ENCODE peak calls at places on chromosomes 7 and 10, in four cellular contexts. One of them, this sample, is unnamed. For H3K27me3, the result is how much of the 10 kb centered on the place peaks cover.

GRCh38 chr7:108499575-108499974 is 26.4 kb downstream of the PNPLA8 start:
- DNase-seq in prostate gland: no peak
- DNase-seq in HCT116: no peak
- DNase-seq in left lung: no peak
- DNase-seq in this sample: no peak

GRCh38 chr7:95725170-95725569 is 47.2 kb upstream of the DYNC1I1 start:
- DNase-seq in HCT116: no peak
- DNase-seq in prostate gland: no peak
- DNase-seq in left lung: no peak
- DNase-seq in this sample: no peak

GRCh38 chr10:70121281-70121949 is 11.2 kb downstream of the AIFM2 start:
- DNase-seq in HCT116: no peak
- DNase-seq in left lung: no peak
- DNase-seq in prostate gland: no peak
- DNase-seq in this sample: no peak

GRCh38 chr7:86598311-86598710 is 45.4 kb upstream of the GRM3 start:
- DNase-seq in prostate gland: no peak
- DNase-seq in HCT116: no peak
- DNase-seq in left lung: peak
- DNase-seq in this sample: no peak

GRCh38 chr7:16684935-16685334 is 39.0 kb downstream of the BZW2 start:
- DNase-seq in left lung: no peak
- DNase-seq in prostate gland: no peak
- DNase-seq in HCT116: no peak
- DNase-seq in this sample: no peak

GRCh38 chr10:804787-805634 is 115.5 kb upstream of the DIP2C start:
- DNase-seq in left lung: peak
- DNase-seq in prostate gland: no peak
- DNase-seq in HCT116: no peak
- DNase-seq in this sample: no peak

GRCh38 chr7:100516135-100516812 is 22.7 kb upstream of the AGFG2 start:
- DNase-seq in HCT116: no peak
- DNase-seq in left lung: no peak
- DNase-seq in prostate gland: no peak
- DNase-seq in this sample: no peak

GRCh38 chr7:138738114-138738513 is 37.0 kb upstream of the SVOPL start:
- DNase-seq in HCT116: no peak
- DNase-seq in left lung: no peak
- DNase-seq in prostate gland: no peak
- DNase-seq in this sample: no peak

GRCh38 chr7:137882261-137882668 is 35.5 kb upstream of the DGKI start:
- DNase-seq in prostate gland: no peak
- DNase-seq in HCT116: peak
- DNase-seq in left lung: no peak
- DNase-seq in this sample: peak

GRCh38 chr10:114257488-114257887 is 18.4 kb downstream of the VWA2 start:
- DNase-seq in prostate gland: no peak
- DNase-seq in left lung: no peak
- DNase-seq in HCT116: no peak
- DNase-seq in this sample: no peak

GRCh38 chr7:48376263-48376662 is 205.0 kb downstream of the ABCA13 start:
- DNase-seq in prostate gland: no peak
- DNase-seq in HCT116: no peak
- DNase-seq in left lung: no peak
- DNase-seq in this sample: no peak

GRCh38 chr10:66680886-66681285 is 244.9 kb upstream of the LRRTM3 start:
- DNase-seq in left lung: no peak
- DNase-seq in prostate gland: no peak
- DNase-seq in HCT116: no peak
- DNase-seq in this sample: no peak

GRCh38 chr10:125521721-125522680 is 161.0 kb downstream of the TEX36 start:
- DNase-seq in prostate gland: no peak
- DNase-seq in left lung: no peak
- DNase-seq in HCT116: peak
- DNase-seq in this sample: no peak

GRCh38 chr7:70615066-70615465 is 516.9 kb upstream of the GALNT17 start:
- DNase-seq in HCT116: no peak
- DNase-seq in left lung: no peak
- DNase-seq in prostate gland: no peak
- DNase-seq in this sample: no peak

GRCh38 chr7:48154792-48155413 is 16.4 kb upstream of the ABCA13 start:
- DNase-seq in prostate gland: no peak
- DNase-seq in HCT116: peak
- DNase-seq in left lung: no peak
- DNase-seq in this sample: no peak

GRCh38 chr10:79387974-79388850 is 40.9 kb downstream of the PPIF start:
- DNase-seq in left lung: peak
- DNase-seq in HCT116: no peak
- DNase-seq in prostate gland: peak
- DNase-seq in this sample: no peak

GRCh38 chr10:60778978-60779668 is 845 bp downstream of the CDK1 start:
- DNase-seq in left lung: no peak
- DNase-seq in HCT116: no peak
- DNase-seq in prostate gland: no peak
- DNase-seq in this sample: no peak

GRCh38 chr7:47735431-47736345 is 153.8 kb upstream of the TNS3 start:
- DNase-seq in HCT116: no peak
- DNase-seq in left lung: no peak
- DNase-seq in prostate gland: no peak
- DNase-seq in this sample: no peak

GRCh38 chr10:73591935-73592699 is 975 bp upstream of the USP54 start:
- DNase-seq in prostate gland: peak
- DNase-seq in HCT116: peak
- DNase-seq in left lung: no peak
- DNase-seq in this sample: no peak

GRCh38 chr7:104923010-104923421 is 91.0 kb upstream of the KMT2E start:
- DNase-seq in HCT116: peak
- DNase-seq in left lung: no peak
- DNase-seq in prostate gland: peak
- DNase-seq in this sample: peak

GRCh38 chr7:83162402-83163256 is at the start of gene PCLO:
- DNase-seq in prostate gland: peak
- DNase-seq in HCT116: peak
- DNase-seq in left lung: peak
- DNase-seq in this sample: peak

GRCh38 chr7:150940446-150941102 is 37.5 kb downstream of the KCNH2 start:
- DNase-seq in left lung: no peak
- DNase-seq in HCT116: no peak
- DNase-seq in prostate gland: no peak
- DNase-seq in this sample: no peak

GRCh38 chr7:45457591-45457990 is 116.6 kb upstream of the ADCY1 start:
- DNase-seq in HCT116: no peak
- DNase-seq in left lung: no peak
- DNase-seq in prostate gland: no peak
- DNase-seq in this sample: no peak

GRCh38 chr7:20735346-20736065 is 51.2 kb downstream of the SP8 start:
- DNase-seq in prostate gland: peak
- DNase-seq in HCT116: no peak
- DNase-seq in left lung: no peak
- DNase-seq in this sample: no peak

GRCh38 chr10:101071266-101071884 is 9.6 kb downstream of the KAZALD1 start:
- DNase-seq in left lung: no peak
- DNase-seq in prostate gland: no peak
- DNase-seq in HCT116: no peak
- DNase-seq in this sample: peak

GRCh38 chr7:153504288-153505075 is 547.7 kb upstream of the DPP6 start:
- DNase-seq in left lung: peak
- DNase-seq in prostate gland: no peak
- DNase-seq in HCT116: no peak
- DNase-seq in this sample: no peak

GRCh38 chr7:152747224-152747623 is 12.3 kb upstream of the ACTR3B start:
- DNase-seq in left lung: no peak
- DNase-seq in HCT116: no peak
- DNase-seq in prostate gland: no peak
- DNase-seq in this sample: no peak

GRCh38 chr7:53326634-53327033 is 291.2 kb downstream of the POM121L12 start:
- DNase-seq in HCT116: no peak
- DNase-seq in prostate gland: no peak
- DNase-seq in left lung: no peak
- DNase-seq in this sample: no peak

GRCh38 chr7:41466760-41467384 is 236.0 kb downstream of the INHBA start:
- DNase-seq in HCT116: no peak
- DNase-seq in prostate gland: no peak
- DNase-seq in left lung: no peak
- DNase-seq in this sample: no peak

GRCh38 chr7:116438274-116438673 is 61.3 kb upstream of the CAV2 start:
- DNase-seq in HCT116: no peak
- DNase-seq in left lung: no peak
- DNase-seq in prostate gland: no peak
- DNase-seq in this sample: no peak

GRCh38 chr7:98755138-98755898 is 114.5 kb downstream of the TMEM130 start:
- DNase-seq in left lung: peak
- DNase-seq in HCT116: no peak
- DNase-seq in prostate gland: no peak
- DNase-seq in this sample: peak

GRCh38 chr10:103858360-103858759 is 3.0 kb upstream of the SH3PXD2A start:
- DNase-seq in prostate gland: no peak
- DNase-seq in HCT116: no peak
- DNase-seq in left lung: no peak
- DNase-seq in this sample: no peak

GRCh38 chr10:103855852-103856496 is 598 bp upstream of the SH3PXD2A start:
- DNase-seq in HCT116: no peak
- DNase-seq in left lung: no peak
- DNase-seq in prostate gland: no peak
- DNase-seq in this sample: no peak

GRCh38 chr10:103855424-103855823 is at the start of gene SH3PXD2A:
- DNase-seq in left lung: no peak
- DNase-seq in prostate gland: peak
- DNase-seq in HCT116: no peak
- DNase-seq in this sample: peak

GRCh38 chr10:103854687-103855423 is 521 bp downstream of the SH3PXD2A start:
- DNase-seq in left lung: no peak
- DNase-seq in HCT116: no peak
- DNase-seq in prostate gland: no peak
- DNase-seq in this sample: peak

DNA sequence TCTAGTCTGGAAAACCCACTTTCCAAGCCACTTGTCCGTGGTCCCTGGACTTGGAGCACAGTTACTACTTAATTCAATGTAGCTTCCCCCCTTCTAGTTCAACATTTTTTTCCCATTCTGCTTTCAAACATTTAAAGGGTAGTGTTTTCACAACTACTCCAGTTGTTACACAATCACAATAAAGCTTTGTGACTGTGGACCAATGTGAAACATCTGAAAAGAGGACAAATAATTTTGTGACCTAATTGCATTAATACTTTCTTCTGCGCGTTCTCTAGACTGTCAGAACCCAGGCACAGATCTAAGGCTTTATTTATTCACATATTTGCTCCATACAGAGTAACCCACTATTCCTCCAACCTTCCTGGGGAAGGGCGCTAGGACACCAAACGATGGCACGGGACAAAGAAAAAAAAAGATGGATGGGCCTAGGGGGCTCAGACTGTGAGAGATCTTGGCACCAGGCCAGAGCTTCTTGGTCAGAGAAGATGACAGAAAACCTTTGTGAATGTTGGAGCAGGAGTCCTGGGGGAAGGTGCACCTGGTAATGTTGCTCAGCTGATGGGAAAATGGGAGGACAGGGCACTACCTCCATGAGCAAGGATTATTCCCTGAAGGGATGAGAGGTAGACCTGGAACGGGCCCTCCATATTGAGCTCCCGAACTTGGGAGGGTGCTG is 1.3 kb upstream of the SH3PXD2A start:
- DNase-seq in prostate gland: no peak
- DNase-seq in HCT116: no peak
- DNase-seq in left lung: no peak
- DNase-seq in this sample: no peak
- H3K27me3 ChIP-seq in prostate gland: under half
- H3K27me3 ChIP-seq in HCT116: under half
- H3K27me3 ChIP-seq in left lung: under half
- H3K27me3 ChIP-seq in this sample: under half

DNA sequence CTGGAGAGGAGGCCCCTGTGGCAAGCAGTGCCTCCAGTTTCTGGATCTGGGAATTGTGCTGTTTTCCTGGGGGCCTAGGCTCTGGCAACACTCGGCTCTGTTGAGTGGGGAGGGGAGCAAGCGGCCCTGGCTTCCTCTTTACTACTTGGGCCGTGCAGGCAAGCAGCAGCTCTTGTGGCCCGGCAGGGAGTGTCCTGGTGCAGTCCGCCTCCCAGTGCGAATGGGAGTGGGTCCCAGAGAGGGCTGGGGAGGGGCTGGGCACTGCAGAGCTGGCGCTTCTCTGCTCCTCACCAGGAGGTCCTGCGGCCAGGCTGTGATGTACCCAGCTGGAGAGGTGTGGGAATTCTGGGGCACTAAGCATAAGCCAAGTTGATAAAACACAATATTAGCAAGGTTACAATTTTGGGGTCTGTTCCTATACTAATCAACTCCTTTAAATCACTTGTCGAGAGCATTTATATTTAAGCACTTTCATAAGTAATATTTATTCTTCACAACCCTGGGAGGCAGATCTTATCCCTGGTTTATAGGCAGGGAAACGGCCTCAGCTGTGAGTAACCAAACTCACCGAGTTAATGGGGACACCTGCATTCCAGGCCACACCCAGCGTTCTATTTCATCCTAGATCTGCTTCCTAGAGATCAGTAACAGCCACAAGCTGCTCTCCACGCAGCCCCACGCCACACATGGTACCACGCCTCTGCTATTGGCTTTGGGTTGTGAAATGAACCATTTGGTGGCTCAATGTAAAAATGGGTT is 183.4 kb upstream of the PLXNA4 start:
- DNase-seq in prostate gland: no peak
- DNase-seq in HCT116: no peak
- DNase-seq in left lung: no peak
- DNase-seq in this sample: no peak
- H3K27me3 ChIP-seq in prostate gland: under half
- H3K27me3 ChIP-seq in HCT116: under half
- H3K27me3 ChIP-seq in left lung: under half
- H3K27me3 ChIP-seq in this sample: under half

GRCh38 chr10:132184816-132185593 is 1.7 kb upstream of the DPYSL4 start:
- DNase-seq in prostate gland: no peak
- DNase-seq in HCT116: no peak
- DNase-seq in left lung: no peak
- DNase-seq in this sample: no peak
- H3K27me3 ChIP-seq in prostate gland: under half
- H3K27me3 ChIP-seq in HCT116: under half
- H3K27me3 ChIP-seq in left lung: half or more
- H3K27me3 ChIP-seq in this sample: under half

GRCh38 chr7:112634107-112634506 is 153.3 kb downstream of the LSMEM1 start:
- DNase-seq in HCT116: no peak
- DNase-seq in left lung: no peak
- DNase-seq in prostate gland: no peak
- DNase-seq in this sample: no peak

GRCh38 chr7:112640682-112641081 is 149.5 kb downstream of the TMEM168 start:
- DNase-seq in left lung: no peak
- DNase-seq in prostate gland: no peak
- DNase-seq in HCT116: no peak
- DNase-seq in this sample: no peak

GRCh38 chr7:112635742-112636141 is 154.5 kb downstream of the TMEM168 start:
- DNase-seq in left lung: no peak
- DNase-seq in prostate gland: no peak
- DNase-seq in HCT116: no peak
- DNase-seq in this sample: no peak

GRCh38 chr7:112638675-112639400 is 151.4 kb downstream of the TMEM168 start:
- DNase-seq in left lung: no peak
- DNase-seq in HCT116: no peak
- DNase-seq in prostate gland: no peak
- DNase-seq in this sample: no peak
- H3K27me3 ChIP-seq in left lung: under half
- H3K27me3 ChIP-seq in HCT116: under half
- H3K27me3 ChIP-seq in prostate gland: under half
- H3K27me3 ChIP-seq in this sample: under half